ENCODE peak calls at places on chromosomes 13 and 19, in five cellular contexts. X is DMS53; P is NB4; V is uterus; I is stimulated activated CD4-positive, alpha-beta T cell treated with anti-CD3 and anti-CD28 coated beads, Interleukin-1b, Interleukin-23, amount 100 ng/mL, for 24 hours. R is an unnamed sample.

GRCh38 chr19:45152504-45153338 is 8.1 kb downstream of the NKPD1 start:
- DNase-seq in X (peak; percentile 87), P (no peak), V (peak; percentile 31), I (no peak), R (no peak)

GRCh38 chr19:8641908-8642547 is 11.6 kb downstream of the NFILZ start:
- DNase-seq in X (peak; percentile 58), P (peak; percentile 83), V (no peak), I (no peak), R (peak; percentile 19)

GRCh38 chr19:2223959-2224358 is 12.2 kb downstream of the PLEKHJ1 start:
- DNase-seq in X (no peak), P (peak; percentile 33), V (no peak), I (no peak), R (no peak)

GRCh38 chr19:17121736-17122293 is 46.2 kb downstream of the MYO9B start:
- DNase-seq in X (no peak), P (no peak), V (no peak), I (no peak), R (no peak)

GRCh38 chr19:14048439-14049153 is 13.3 kb downstream of the PALM3 start:
- DNase-seq in X (peak; percentile 73), P (peak; percentile 77), V (no peak), I (peak; percentile 68), R (peak; percentile 62)

GRCh38 chr19:8335343-8336071 is 7.6 kb downstream of the KANK3 start:
- DNase-seq in X (peak; percentile 98), P (no peak), V (no peak), I (no peak), R (peak; percentile 73)

GRCh38 chr13:93235258-93236015 is 8.8 kb downstream of the GPC6 start:
- DNase-seq in X (no peak), P (no peak), V (no peak), I (no peak), R (peak; percentile 62)

GRCh38 chr13:27283906-27284523 is 13.4 kb downstream of the RASL11A start:
- DNase-seq in X (peak; percentile 67), P (peak; percentile 61), V (no peak), I (no peak), R (peak; percentile 8)

GRCh38 chr13:44181938-44182337 is 191.7 kb upstream of the SERP2 start:
- DNase-seq in X (no peak), P (no peak), V (no peak), I (no peak), R (no peak)

GRCh38 chr13:45542391-45542790 is 73.1 kb downstream of the ERICH6B start:
- DNase-seq in X (no peak), P (no peak), V (no peak), I (no peak), R (no peak)

GRCh38 chr19:15591796-15592195 is 23.2 kb upstream of the CYP4F8 start:
- DNase-seq in X (no peak), P (no peak), V (no peak), I (no peak), R (no peak)

GRCh38 chr19:2327773-2328400 is 499 bp downstream of the LSM7 start:
- DNase-seq in X (peak; percentile 60), P (peak; percentile 91), V (no peak), I (peak; percentile 59), R (peak; percentile 82)

GRCh38 chr19:7492142-7493055 is 3.6 kb upstream of the PEX11G start:
- DNase-seq in X (peak; percentile 46), P (peak; percentile 98), V (no peak), I (peak; percentile 47), R (no peak)

GRCh38 chr13:30377312-30377685 is 45.0 kb upstream of the UBE2L5 start:
- DNase-seq in X (no peak), P (no peak), V (no peak), I (no peak), R (no peak)

GRCh38 chr13:39461685-39462266 is 141.2 kb downstream of the LHFPL6 start:
- DNase-seq in X (no peak), P (no peak), V (no peak), I (no peak), R (no peak)